ENCODE peak calls at places on chromosomes 6 and 20, in nine cellular contexts. A is activated T-helper 1 cell treated with anti-CD3 and anti-CD28 coated beads, Interleukin-12 subunit alpha, Interleukin-12 subunit beta, Interleukin-2, Interleukin-4 antibody, amounts not matched to agents 30 ng/mL and 10 ng/mL and 1 ng/mL, durations not matched to agents 14 hours and 24 hours and 36 hours; U is Kasumi-1; H is Right ventricle myocardium superior; R is pulmonary artery endothelial cell; V is ELF-1; W is iris pigment epithelial cell; B is HT-29; D is activated CD4-positive, alpha-beta T cell treated with anti-CD3 and anti-CD28 coated beads, Interleukin-2, amount 50 U/mL, for 48 hours. G is an unnamed sample.

GRCh38 chr20:17502105-17502504 is 29.1 kb downstream of the BFSP1 start:
- DNase-seq in H (no peak), D (no peak), R (no peak), W (no peak), A (no peak), U (no peak), V (no peak), B (no peak), G (no peak)

GRCh38 chr6:11350294-11350693 is 117.8 kb upstream of the NEDD9 start:
- DNase-seq in A (no peak), U (peak; percentile 19), R (no peak), W (peak; percentile 80), B (no peak), H (no peak), D (no peak), V (no peak), G (no peak)

GRCh38 chr6:113301651-113302050 is 555.5 kb upstream of the MARCKS start:
- DNase-seq in A (no peak), V (no peak), H (no peak), R (no peak), D (no peak), U (no peak), B (no peak), W (peak; percentile 50), G (no peak)

GRCh38 chr6:97437087-97437486 is 154.1 kb upstream of the MMS22L start:
- DNase-seq in V (no peak), D (no peak), U (peak; percentile 41), A (no peak), W (peak; percentile 29), B (peak; percentile 19), H (no peak), R (no peak), G (no peak)

GRCh38 chr20:1312308-1312707 is 16.6 kb downstream of the SDCBP2 start:
- DNase-seq in V (no peak), U (no peak), R (no peak), A (no peak), B (no peak), D (no peak), W (no peak), H (no peak), G (no peak)

GRCh38 chr6:136226674-136227377 is 23.3 kb downstream of the MTFR2 start:
- DNase-seq in H (no peak), D (no peak), U (no peak), W (no peak), A (no peak), V (no peak), R (no peak), B (no peak), G (no peak)

GRCh38 chr6:42210551-42210950 is 7.1 kb downstream of the MRPS10 start:
- DNase-seq in V (no peak), R (peak; percentile 59), B (no peak), H (no peak), U (no peak), A (no peak), W (no peak), D (no peak), G (no peak)

GRCh38 chr6:128280066-128280465 is 240.3 kb downstream of the PTPRK start:
- DNase-seq in B (no peak), A (no peak), W (no peak), U (no peak), D (no peak), H (no peak), V (no peak), R (no peak), G (no peak)

GRCh38 chr20:44496976-44497375 is 21.3 kb downstream of the TTPAL start:
- DNase-seq in H (no peak), U (no peak), B (no peak), V (no peak), W (peak; percentile 93), D (peak; percentile 68), R (no peak), A (no peak), G (no peak)

GRCh38 chr6:35140991-35141720 is at the start of gene TCP11:
- DNase-seq in R (no peak), W (no peak), U (no peak), A (no peak), V (peak; percentile 60), D (peak; percentile 44), B (no peak), H (peak; percentile 51), G (peak; percentile 22)

GRCh38 chr20:63877755-63878470 is 12.8 kb downstream of the TPD52L2 start:
- DNase-seq in R (no peak), W (no peak), H (no peak), D (no peak), B (no peak), V (no peak), U (no peak), A (no peak), G (no peak)

GRCh38 chr20:32582659-32583580 is 2.2 kb downstream of the NOL4L start:
- DNase-seq in V (no peak), H (no peak), B (no peak), R (no peak), U (no peak), W (peak; percentile 28), D (peak; percentile 35), A (no peak), G (peak; percentile 29)

GRCh38 chr20:56928007-56928406 is 298.9 kb downstream of the TFAP2C start:
- DNase-seq in R (no peak), B (no peak), V (peak; percentile 59), D (no peak), U (no peak), W (no peak), H (no peak), A (no peak), G (no peak)

GRCh38 chr6:168070804-168071203 is 8.2 kb downstream of the FRMD1 start:
- DNase-seq in R (no peak), U (no peak), H (no peak), W (no peak), V (no peak), A (no peak), B (no peak), D (no peak), G (no peak)

GRCh38 chr6:32967151-32968091 is 973 bp upstream of the BRD2 start:
- DNase-seq in H (no peak), V (peak; percentile 70), W (peak; percentile 40), R (no peak), B (peak; percentile 78), U (peak; percentile 60), D (no peak), A (no peak), G (peak; percentile 34)

GRCh38 chr6:14431375-14432330 is 314.1 kb downstream of the CD83 start:
- DNase-seq in R (no peak), V (no peak), H (no peak), A (no peak), D (no peak), B (no peak), W (no peak), U (no peak), G (no peak)

GRCh38 chr20:3224681-3225421 is 14.1 kb downstream of the SLC4A11 start:
- DNase-seq in A (no peak), V (no peak), U (no peak), H (no peak), W (no peak), B (no peak), R (no peak), D (no peak), G (no peak)